ENCODE peak calls at places on chromosomes 3 and 15, in seven cellular contexts. One of them, this sample, is unnamed. For H3K9me3, the result is how much of the 10 kb centered on the place peaks cover.

GRCh38 chr3:99562138-99562537 is 76.3 kb upstream of the COL8A1 start:
- DNase-seq in lower lobe of right lung: no peak
- DNase-seq in kidney: no peak
- DNase-seq in Peyer's patch: no peak
- DNase-seq in body of pancreas: no peak
- DNase-seq in esophagus squamous epithelium: no peak
- DNase-seq in HAP-1: peak
- DNase-seq in this sample: no peak

GRCh38 chr3:118529554-118529953 is 505.1 kb downstream of the IGSF11 start:
- DNase-seq in lower lobe of right lung: no peak
- DNase-seq in kidney: no peak
- DNase-seq in Peyer's patch: no peak
- DNase-seq in body of pancreas: no peak
- DNase-seq in esophagus squamous epithelium: no peak
- DNase-seq in HAP-1: no peak
- DNase-seq in this sample: no peak

GRCh38 chr3:46461971-46462910 is 2.5 kb downstream of the LTF start:
- DNase-seq in lower lobe of right lung: no peak
- DNase-seq in kidney: no peak
- DNase-seq in Peyer's patch: no peak
- DNase-seq in body of pancreas: no peak
- DNase-seq in esophagus squamous epithelium: no peak
- DNase-seq in HAP-1: no peak
- DNase-seq in this sample: no peak

GRCh38 chr3:59368887-59369286 is 319.1 kb upstream of the CFAP20DC start:
- DNase-seq in lower lobe of right lung: no peak
- DNase-seq in kidney: no peak
- DNase-seq in Peyer's patch: no peak
- DNase-seq in body of pancreas: no peak
- DNase-seq in esophagus squamous epithelium: no peak
- DNase-seq in HAP-1: no peak
- DNase-seq in this sample: no peak

GRCh38 chr15:51750942-51751686 is at the start of gene TMOD2:
- DNase-seq in lower lobe of right lung: peak
- DNase-seq in kidney: peak
- DNase-seq in Peyer's patch: peak
- DNase-seq in body of pancreas: peak
- DNase-seq in esophagus squamous epithelium: no peak
- DNase-seq in HAP-1: peak
- DNase-seq in this sample: peak

GRCh38 chr15:85886345-85886935 is 91.7 kb upstream of the KLHL25 start:
- DNase-seq in lower lobe of right lung: no peak
- DNase-seq in kidney: no peak
- DNase-seq in Peyer's patch: no peak
- DNase-seq in body of pancreas: no peak
- DNase-seq in esophagus squamous epithelium: no peak
- DNase-seq in HAP-1: no peak
- DNase-seq in this sample: no peak

GRCh38 chr3:178558637-178559036 is 22.4 kb downstream of the KCNMB2 start:
- DNase-seq in lower lobe of right lung: no peak
- DNase-seq in kidney: no peak
- DNase-seq in Peyer's patch: no peak
- DNase-seq in body of pancreas: no peak
- DNase-seq in esophagus squamous epithelium: no peak
- DNase-seq in HAP-1: no peak
- DNase-seq in this sample: no peak

GRCh38 chr3:42101048-42101447 is 9.9 kb downstream of the TRAK1 start:
- DNase-seq in lower lobe of right lung: peak
- DNase-seq in kidney: no peak
- DNase-seq in Peyer's patch: no peak
- DNase-seq in body of pancreas: no peak
- DNase-seq in esophagus squamous epithelium: no peak
- DNase-seq in HAP-1: no peak
- DNase-seq in this sample: no peak

GRCh38 chr3:176005564-176005963 is 1146.4 kb downstream of the NAALADL2 start:
- DNase-seq in lower lobe of right lung: no peak
- DNase-seq in kidney: no peak
- DNase-seq in Peyer's patch: no peak
- DNase-seq in body of pancreas: no peak
- DNase-seq in esophagus squamous epithelium: no peak
- DNase-seq in HAP-1: no peak
- DNase-seq in this sample: no peak

GRCh38 chr3:86961297-86961696 is 29.7 kb downstream of the VGLL3 start:
- DNase-seq in lower lobe of right lung: no peak
- DNase-seq in kidney: no peak
- DNase-seq in Peyer's patch: no peak
- DNase-seq in body of pancreas: no peak
- DNase-seq in esophagus squamous epithelium: no peak
- DNase-seq in HAP-1: no peak
- DNase-seq in this sample: no peak

GRCh38 chr3:146384786-146385185 is 84.6 kb downstream of the PLSCR2 start:
- DNase-seq in lower lobe of right lung: no peak
- DNase-seq in kidney: no peak
- DNase-seq in Peyer's patch: no peak
- DNase-seq in body of pancreas: no peak
- DNase-seq in esophagus squamous epithelium: no peak
- DNase-seq in HAP-1: no peak
- DNase-seq in this sample: no peak

GRCh38 chr3:136336329-136337100 is 86.4 kb downstream of the PCCB start:
- DNase-seq in lower lobe of right lung: no peak
- DNase-seq in kidney: no peak
- DNase-seq in Peyer's patch: no peak
- DNase-seq in body of pancreas: no peak
- DNase-seq in esophagus squamous epithelium: no peak
- DNase-seq in HAP-1: no peak
- DNase-seq in this sample: peak

GRCh38 chr3:169886671-169887070 is 16.9 kb upstream of the LRRC31 start:
- DNase-seq in lower lobe of right lung: peak
- DNase-seq in kidney: peak
- DNase-seq in Peyer's patch: no peak
- DNase-seq in body of pancreas: peak
- DNase-seq in esophagus squamous epithelium: no peak
- DNase-seq in HAP-1: no peak
- DNase-seq in this sample: peak

GRCh38 chr3:14170569-14171159 is 7.7 kb downstream of the XPC start:
- DNase-seq in lower lobe of right lung: no peak
- DNase-seq in kidney: no peak
- DNase-seq in Peyer's patch: no peak
- DNase-seq in body of pancreas: no peak
- DNase-seq in esophagus squamous epithelium: no peak
- DNase-seq in HAP-1: no peak
- DNase-seq in this sample: no peak

GRCh38 chr3:17032407-17033034 is 147.8 kb downstream of the PLCL2 start:
- DNase-seq in lower lobe of right lung: no peak
- DNase-seq in kidney: no peak
- DNase-seq in Peyer's patch: no peak
- DNase-seq in body of pancreas: peak
- DNase-seq in esophagus squamous epithelium: no peak
- DNase-seq in HAP-1: peak
- DNase-seq in this sample: no peak

GRCh38 chr15:41603941-41604660 is 45.1 kb downstream of the TYRO3 start:
- DNase-seq in lower lobe of right lung: peak
- DNase-seq in kidney: peak
- DNase-seq in Peyer's patch: peak
- DNase-seq in body of pancreas: peak
- DNase-seq in esophagus squamous epithelium: no peak
- DNase-seq in HAP-1: peak
- DNase-seq in this sample: peak

GRCh38 chr15:101359365-101359947 is 64.4 kb upstream of the SNRPA1 start:
- DNase-seq in lower lobe of right lung: no peak
- DNase-seq in kidney: peak
- DNase-seq in Peyer's patch: no peak
- DNase-seq in body of pancreas: no peak
- DNase-seq in esophagus squamous epithelium: no peak
- DNase-seq in HAP-1: no peak
- DNase-seq in this sample: no peak

DNA sequence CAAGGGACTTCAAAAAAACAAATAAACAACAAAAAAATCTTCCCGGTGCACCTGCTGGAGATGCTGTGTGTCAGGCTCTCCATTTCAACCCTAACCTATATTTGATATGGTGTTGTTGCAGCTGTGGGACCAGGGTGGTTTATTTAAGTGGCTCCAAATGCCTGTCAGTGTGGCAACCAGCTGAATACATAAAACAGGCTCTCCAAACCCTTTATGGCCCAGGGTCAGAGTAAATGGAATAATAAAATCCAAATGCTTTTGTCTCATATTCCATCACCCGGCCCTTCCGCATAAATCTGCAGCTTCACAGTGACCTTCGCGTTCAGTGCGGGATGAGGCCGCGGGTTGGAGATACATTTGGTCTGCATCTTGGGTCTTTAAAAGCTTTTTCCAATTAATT is 382.1 kb upstream of the NR2F2 start:
- DNase-seq in lower lobe of right lung: no peak
- DNase-seq in kidney: no peak
- DNase-seq in Peyer's patch: no peak
- DNase-seq in body of pancreas: no peak
- DNase-seq in esophagus squamous epithelium: no peak
- DNase-seq in HAP-1: no peak
- DNase-seq in this sample: no peak
- H3K9me3 ChIP-seq in lower lobe of right lung: under half
- H3K9me3 ChIP-seq in kidney: under half
- H3K9me3 ChIP-seq in Peyer's patch: under half
- H3K9me3 ChIP-seq in body of pancreas: under half
- H3K9me3 ChIP-seq in esophagus squamous epithelium: under half
- H3K9me3 ChIP-seq in HAP-1: under half
- H3K9me3 ChIP-seq in this sample: under half

GRCh38 chr3:114216186-114216970 is 21.0 kb downstream of the ZNF80 start:
- DNase-seq in lower lobe of right lung: no peak
- DNase-seq in kidney: no peak
- DNase-seq in Peyer's patch: no peak
- DNase-seq in body of pancreas: no peak
- DNase-seq in esophagus squamous epithelium: no peak
- DNase-seq in HAP-1: no peak
- DNase-seq in this sample: peak

GRCh38 chr3:114212646-114213045 is 24.7 kb downstream of the ZNF80 start:
- DNase-seq in lower lobe of right lung: no peak
- DNase-seq in kidney: no peak
- DNase-seq in Peyer's patch: no peak
- DNase-seq in body of pancreas: no peak
- DNase-seq in esophagus squamous epithelium: no peak
- DNase-seq in HAP-1: no peak
- DNase-seq in this sample: no peak

GRCh38 chr3:114213669-114214541 is 23.5 kb downstream of the ZNF80 start:
- DNase-seq in lower lobe of right lung: peak
- DNase-seq in kidney: peak
- DNase-seq in Peyer's patch: peak
- DNase-seq in body of pancreas: no peak
- DNase-seq in esophagus squamous epithelium: peak
- DNase-seq in HAP-1: peak
- DNase-seq in this sample: peak

GRCh38 chr3:114214542-114215341 is 22.6 kb downstream of the ZNF80 start:
- DNase-seq in lower lobe of right lung: no peak
- DNase-seq in kidney: no peak
- DNase-seq in Peyer's patch: peak
- DNase-seq in body of pancreas: no peak
- DNase-seq in esophagus squamous epithelium: no peak
- DNase-seq in HAP-1: no peak
- DNase-seq in this sample: no peak

DNA sequence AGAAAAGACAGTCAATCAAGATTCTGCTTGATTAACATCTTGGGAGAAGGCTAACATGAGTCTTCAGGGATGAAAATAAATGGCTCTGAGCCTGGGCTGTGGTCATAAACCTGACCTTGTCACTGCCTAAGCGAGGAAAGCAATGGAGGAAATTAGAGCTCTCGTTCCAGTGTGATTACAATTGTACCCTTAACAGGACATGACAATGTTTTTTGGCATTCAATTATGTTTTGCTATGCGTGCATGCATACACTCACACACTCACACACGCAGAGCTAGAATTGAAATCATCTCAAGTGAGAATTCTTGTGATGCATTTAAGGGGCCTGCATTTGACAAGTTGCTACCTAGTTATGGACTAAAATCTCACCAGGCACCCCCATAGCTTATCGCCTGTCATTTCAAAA is 24.1 kb downstream of the ZNF80 start:
- DNase-seq in lower lobe of right lung: no peak
- DNase-seq in kidney: no peak
- DNase-seq in Peyer's patch: no peak
- DNase-seq in body of pancreas: no peak
- DNase-seq in esophagus squamous epithelium: no peak
- DNase-seq in HAP-1: no peak
- DNase-seq in this sample: no peak
- H3K4me3 ChIP-seq in lower lobe of right lung: peak
- H3K4me3 ChIP-seq in kidney: peak
- H3K4me3 ChIP-seq in Peyer's patch: no peak
- H3K4me3 ChIP-seq in body of pancreas: no peak
- H3K4me3 ChIP-seq in esophagus squamous epithelium: no peak
- H3K4me3 ChIP-seq in HAP-1: no peak
- H3K4me3 ChIP-seq in this sample: no peak

GRCh38 chr3:25837038-25837437 is 47.1 kb downstream of the OXSM start:
- DNase-seq in lower lobe of right lung: no peak
- DNase-seq in kidney: no peak
- DNase-seq in Peyer's patch: no peak
- DNase-seq in body of pancreas: no peak
- DNase-seq in esophagus squamous epithelium: no peak
- DNase-seq in HAP-1: no peak
- DNase-seq in this sample: no peak

GRCh38 chr3:25834346-25834745 is 44.5 kb downstream of the OXSM start:
- DNase-seq in lower lobe of right lung: no peak
- DNase-seq in kidney: no peak
- DNase-seq in Peyer's patch: no peak
- DNase-seq in body of pancreas: no peak
- DNase-seq in esophagus squamous epithelium: no peak
- DNase-seq in HAP-1: no peak
- DNase-seq in this sample: no peak

GRCh38 chr3:25843332-25843731 is 53.4 kb downstream of the OXSM start:
- DNase-seq in lower lobe of right lung: no peak
- DNase-seq in kidney: no peak
- DNase-seq in Peyer's patch: no peak
- DNase-seq in body of pancreas: no peak
- DNase-seq in esophagus squamous epithelium: no peak
- DNase-seq in HAP-1: no peak
- DNase-seq in this sample: no peak

GRCh38 chr3:25836579-25836978 is 46.7 kb downstream of the OXSM start:
- DNase-seq in lower lobe of right lung: no peak
- DNase-seq in kidney: no peak
- DNase-seq in Peyer's patch: no peak
- DNase-seq in body of pancreas: no peak
- DNase-seq in esophagus squamous epithelium: no peak
- DNase-seq in HAP-1: no peak
- DNase-seq in this sample: no peak

DNA sequence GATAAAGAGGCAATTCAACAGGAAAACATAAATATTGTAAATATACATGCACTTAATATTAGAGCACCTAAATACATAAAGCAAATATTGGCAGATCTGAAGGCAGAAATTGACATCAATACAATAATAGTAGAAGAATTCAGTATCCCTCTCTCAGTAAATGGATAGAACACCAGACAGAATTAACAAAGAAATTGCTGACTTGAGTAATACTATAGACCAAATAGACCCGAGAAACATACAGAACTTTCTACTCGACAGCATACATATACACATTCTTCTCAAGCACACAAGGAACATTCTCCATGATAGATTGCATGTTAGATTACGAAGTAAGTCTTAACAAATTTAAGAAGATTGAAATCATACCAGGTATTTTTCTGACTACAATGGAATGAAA is 50.2 kb downstream of the OXSM start:
- DNase-seq in lower lobe of right lung: no peak
- DNase-seq in kidney: no peak
- DNase-seq in Peyer's patch: no peak
- DNase-seq in body of pancreas: no peak
- DNase-seq in esophagus squamous epithelium: no peak
- DNase-seq in HAP-1: no peak
- DNase-seq in this sample: no peak
- H3K9me3 ChIP-seq in lower lobe of right lung: under half
- H3K9me3 ChIP-seq in kidney: under half
- H3K9me3 ChIP-seq in Peyer's patch: under half
- H3K9me3 ChIP-seq in body of pancreas: under half
- H3K9me3 ChIP-seq in esophagus squamous epithelium: under half
- H3K9me3 ChIP-seq in HAP-1: under half
- H3K9me3 ChIP-seq in this sample: under half

GRCh38 chr15:65067334-65067644 is 502 bp downstream of the RASL12 start:
- DNase-seq in lower lobe of right lung: no peak
- DNase-seq in kidney: no peak
- DNase-seq in Peyer's patch: no peak
- DNase-seq in body of pancreas: no peak
- DNase-seq in esophagus squamous epithelium: no peak
- DNase-seq in HAP-1: no peak
- DNase-seq in this sample: no peak
- H3K4me3 ChIP-seq in lower lobe of right lung: peak
- H3K4me3 ChIP-seq in kidney: peak
- H3K4me3 ChIP-seq in Peyer's patch: peak
- H3K4me3 ChIP-seq in body of pancreas: no peak
- H3K4me3 ChIP-seq in esophagus squamous epithelium: peak
- H3K4me3 ChIP-seq in HAP-1: no peak
- H3K4me3 ChIP-seq in this sample: peak

This sample was measured in MG63.